ENCODE peak calls at places on chromosomes 16 and 17, in six cellular contexts. K, B, Y, D, X and A are unnamed samples. For H3K27me3 and H3K4me1, the result is how much of the 10 kb centered on the place peaks cover.

GRCh38 chr17:64216385-64217248 is 46.4 kb downstream of the TEX2 start:
- DNase-seq in K (no peak), B (peak), Y (no peak), D (no peak), X (peak), A (peak)

GRCh38 chr17:4357671-4358070 is 8.8 kb downstream of the UBE2G1 start:
- DNase-seq in K (no peak), B (no peak), Y (no peak), D (no peak), X (no peak), A (no peak)

GRCh38 chr17:39923836-39924690 is 3.3 kb downstream of the ORMDL3 start:
- DNase-seq in K (no peak), B (no peak), Y (no peak), D (no peak), X (no peak), A (no peak)

GRCh38 chr16:24734382-24734781 is 4.9 kb downstream of the TNRC6A start:
- DNase-seq in K (no peak), B (peak), Y (no peak), D (no peak), X (no peak), A (no peak)

GRCh38 chr17:520447-521167 is 168.0 kb upstream of the RPH3AL start:
- DNase-seq in K (no peak), B (no peak), Y (no peak), D (no peak), X (no peak), A (no peak)

GRCh38 chr16:84593825-84594724 is 23.8 kb downstream of the COTL1 start:
- DNase-seq in K (no peak), B (peak), Y (no peak), D (no peak), X (peak), A (peak)

GRCh38 chr17:82648761-82649474 is 674 bp upstream of the WDR45B start:
- DNase-seq in K (no peak), B (no peak), Y (no peak), D (peak), X (peak), A (peak)

GRCh38 chr17:7717756-7718350 is 309 bp downstream of the DNAH2 start:
- DNase-seq in K (no peak), B (peak), Y (no peak), D (peak), X (no peak), A (peak)

GRCh38 chr17:73757324-73757942 is 113.2 kb upstream of the SDK2 start:
- DNase-seq in K (no peak), B (no peak), Y (no peak), D (no peak), X (peak), A (no peak)

GRCh38 chr17:50507871-50508572 is at the start of gene MYCBPAP:
- DNase-seq in K (peak), B (peak), Y (no peak), D (peak), X (no peak), A (peak)

GRCh38 chr17:42924891-42925290 is 24.3 kb downstream of the G6PC1 start:
- DNase-seq in K (no peak), B (no peak), Y (no peak), D (no peak), X (no peak), A (no peak)

GRCh38 chr17:76884995-76885896 is 17.0 kb downstream of the MGAT5B start:
- DNase-seq in K (no peak), B (no peak), Y (no peak), D (no peak), X (no peak), A (no peak)

GRCh38 chr16:30112197-30113030 is 923 bp downstream of the GDPD3 start:
- DNase-seq in K (no peak), B (peak), Y (no peak), D (peak), X (peak), A (peak)

GRCh38 chr17:57090560-57091185 is 5.6 kb downstream of the AKAP1 start:
- DNase-seq in K (peak), B (no peak), Y (no peak), D (no peak), X (no peak), A (no peak)

GRCh38 chr17:45824901-45825492 is 19.7 kb upstream of the SPPL2C start:
- DNase-seq in K (no peak), B (no peak), Y (no peak), D (no peak), X (no peak), A (no peak)

GRCh38 chr17:56592487-56593072 is 919 bp upstream of the NOG start:
- DNase-seq in K (no peak), B (peak), Y (no peak), D (peak), X (peak), A (peak)

GRCh38 chr17:45040459-45040858 is 11.0 kb downstream of the DCAKD start:
- DNase-seq in K (no peak), B (no peak), Y (no peak), D (no peak), X (no peak), A (no peak)

GRCh38 chr16:75197522-75198134 is 9.3 kb downstream of the CTRB2 start:
- DNase-seq in K (peak), B (no peak), Y (no peak), D (no peak), X (no peak), A (peak)
- H3K4me3 ChIP-seq in K (no peak), B (no peak), Y (no peak), D (no peak), X (no peak), A (no peak)

GRCh38 chr17:34665803-34666763 is 86.7 kb downstream of the TMEM132E start:
- DNase-seq in K (peak), B (no peak), Y (no peak), D (no peak), X (no peak), A (no peak)

GRCh38 chr17:34669511-34669910 is 90.1 kb downstream of the TMEM132E start:
- DNase-seq in K (no peak), B (no peak), Y (no peak), D (no peak), X (no peak), A (no peak)

GRCh38 chr17:34667656-34668055 is 88.3 kb downstream of the TMEM132E start:
- DNase-seq in K (no peak), B (no peak), Y (no peak), D (no peak), X (no peak), A (no peak)

GRCh38 chr17:34670618-34671017 is 91.2 kb downstream of the TMEM132E start:
- DNase-seq in K (no peak), B (no peak), Y (peak), D (no peak), X (no peak), A (no peak)

GRCh38 chr17:34668206-34668605 is 88.8 kb downstream of the TMEM132E start:
- DNase-seq in K (no peak), B (no peak), Y (no peak), D (no peak), X (no peak), A (no peak)
- H3K27me3 ChIP-seq in K (half or more), B (under half), Y (under half), D (under half), X (under half), A (under half)

DNA sequence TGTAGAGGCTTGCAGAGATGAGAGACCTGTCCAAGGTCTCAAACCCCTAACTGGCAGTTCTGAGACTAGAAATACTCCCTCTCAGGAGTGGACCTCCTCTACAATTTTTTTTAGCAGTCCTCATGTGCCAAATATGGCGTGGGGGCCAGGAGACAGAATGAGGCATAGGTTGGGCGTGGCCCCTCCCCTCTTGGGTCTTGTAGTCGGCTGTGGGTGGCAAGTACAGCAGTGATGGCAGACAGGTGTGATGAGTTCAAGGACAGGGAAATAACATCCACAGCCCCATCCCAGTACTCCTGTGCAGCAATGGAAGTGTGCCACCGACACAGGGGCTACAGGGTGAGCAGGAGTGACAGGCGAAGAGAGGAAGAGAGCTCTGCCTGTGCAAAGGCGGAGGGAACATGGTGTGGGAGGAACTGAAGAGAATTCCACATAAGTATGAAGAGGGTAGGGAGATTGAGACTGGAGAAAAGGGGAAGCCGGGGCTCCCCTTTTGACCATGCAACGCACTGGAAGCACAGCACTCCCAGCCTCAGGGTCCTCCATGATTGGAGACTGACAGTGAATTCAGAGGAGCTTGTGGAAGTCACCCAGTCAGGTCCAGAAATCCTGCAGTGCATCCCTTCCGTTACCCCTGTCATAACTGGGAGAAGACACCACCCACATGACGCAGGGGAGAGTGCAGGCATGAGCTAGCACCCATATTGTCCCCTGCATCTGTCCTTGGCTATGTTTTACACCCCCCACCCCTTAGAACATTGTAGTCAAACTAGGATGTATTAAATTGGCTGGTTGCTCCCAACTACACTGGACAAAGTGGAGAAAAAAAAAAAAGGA is 14.8 kb upstream of the CETP start:
- DNase-seq in K (no peak), B (no peak), Y (no peak), D (no peak), X (no peak), A (peak)
- H3K4me1 ChIP-seq in K (under half), B (under half), Y (under half), D (under half), X (under half), A (half or more)

DNA sequence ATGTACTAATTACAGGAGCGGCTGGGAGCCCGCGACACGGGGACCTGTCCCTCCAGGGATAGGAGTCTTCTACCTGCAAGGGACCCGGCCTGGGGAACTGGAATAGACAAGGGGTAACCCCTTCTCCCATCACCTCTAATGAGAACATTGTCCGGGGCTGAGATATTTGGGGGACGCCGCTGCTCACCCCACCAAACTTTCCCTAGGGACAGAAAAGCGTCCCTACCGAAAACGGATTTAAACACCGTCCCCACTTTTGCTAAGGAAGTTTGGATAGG is 3.4 kb upstream of the SOX9 start:
- DNase-seq in K (no peak), B (no peak), Y (no peak), D (no peak), X (no peak), A (no peak)
- H3K4me3 ChIP-seq in K (peak), B (peak), Y (peak), D (peak), X (no peak), A (no peak)

GRCh38 chr16:998615-999014 is 17.0 kb downstream of the SOX8 start:
- DNase-seq in K (no peak), B (no peak), Y (no peak), D (no peak), X (no peak), A (no peak)
- H3K27me3 ChIP-seq in K (half or more), B (under half), Y (under half), D (under half), X (half or more), A (under half)

DNA sequence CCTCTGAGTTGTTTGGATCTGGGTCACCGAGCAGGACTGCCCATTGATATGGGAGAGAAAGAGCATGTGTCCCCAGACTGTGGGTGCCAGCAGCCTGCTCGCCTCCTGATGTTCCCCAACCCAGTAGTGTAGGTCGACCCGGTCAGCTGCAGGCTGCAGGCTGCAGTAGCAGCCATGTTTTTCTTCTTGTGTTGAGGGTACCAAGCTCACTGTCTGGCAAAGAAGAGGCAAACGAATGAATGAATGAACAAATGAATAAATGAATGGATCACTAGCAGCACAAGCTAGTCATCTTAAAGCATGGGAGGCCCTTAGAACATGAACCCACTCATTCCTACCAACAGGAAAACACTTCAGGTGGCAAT is 293.2 kb downstream of the SOX9 start:
- DNase-seq in K (no peak), B (no peak), Y (no peak), D (no peak), X (no peak), A (no peak)
- H3K4me1 ChIP-seq in K (under half), B (under half), Y (under half), D (under half), X (under half), A (under half)

GRCh38 chr16:10325783-10326543 is 59.9 kb upstream of the ATF7IP2 start:
- DNase-seq in K (no peak), B (no peak), Y (no peak), D (no peak), X (peak), A (no peak)
- H3K4me3 ChIP-seq in K (no peak), B (no peak), Y (no peak), D (no peak), X (no peak), A (no peak)

DNA sequence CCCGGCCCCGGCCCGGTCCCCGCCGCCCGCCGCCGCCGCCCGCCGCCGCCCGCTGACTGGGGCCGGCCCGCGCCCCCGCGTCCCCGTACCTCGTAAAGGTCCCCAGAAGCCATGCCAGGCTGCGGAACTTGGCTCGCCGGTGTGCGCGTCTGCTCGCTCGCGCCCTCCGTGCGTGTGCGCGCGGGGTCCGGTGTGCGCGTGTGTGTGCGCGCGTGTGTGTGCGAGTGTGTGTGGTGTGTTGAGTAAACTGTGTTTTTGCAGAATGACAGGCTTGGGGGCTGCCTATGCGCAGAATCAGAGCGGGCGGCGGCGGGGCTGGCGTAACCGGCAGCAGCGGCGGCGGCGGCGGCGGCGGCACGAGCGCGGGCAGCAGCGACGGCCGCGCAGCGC is 342 bp downstream of the CDYL2 start:
- DNase-seq in K (no peak), B (peak), Y (no peak), D (peak), X (no peak), A (peak)
- H3K27me3 ChIP-seq in K (under half), B (under half), Y (under half), D (half or more), X (under half), A (under half)

GRCh38 chr17:75676461-75676860 is 9.3 kb downstream of the SAP30BP start:
- DNase-seq in K (no peak), B (no peak), Y (no peak), D (no peak), X (no peak), A (no peak)

GRCh38 chr17:75681289-75681688 is 14.2 kb downstream of the SAP30BP start:
- DNase-seq in K (no peak), B (no peak), Y (no peak), D (no peak), X (no peak), A (no peak)

GRCh38 chr17:75683467-75684041 is 16.4 kb downstream of the SAP30BP start:
- DNase-seq in K (no peak), B (peak), Y (no peak), D (no peak), X (peak), A (no peak)

GRCh38 chr17:75680431-75680830 is 13.3 kb downstream of the SAP30BP start:
- DNase-seq in K (no peak), B (no peak), Y (no peak), D (no peak), X (no peak), A (no peak)

DNA sequence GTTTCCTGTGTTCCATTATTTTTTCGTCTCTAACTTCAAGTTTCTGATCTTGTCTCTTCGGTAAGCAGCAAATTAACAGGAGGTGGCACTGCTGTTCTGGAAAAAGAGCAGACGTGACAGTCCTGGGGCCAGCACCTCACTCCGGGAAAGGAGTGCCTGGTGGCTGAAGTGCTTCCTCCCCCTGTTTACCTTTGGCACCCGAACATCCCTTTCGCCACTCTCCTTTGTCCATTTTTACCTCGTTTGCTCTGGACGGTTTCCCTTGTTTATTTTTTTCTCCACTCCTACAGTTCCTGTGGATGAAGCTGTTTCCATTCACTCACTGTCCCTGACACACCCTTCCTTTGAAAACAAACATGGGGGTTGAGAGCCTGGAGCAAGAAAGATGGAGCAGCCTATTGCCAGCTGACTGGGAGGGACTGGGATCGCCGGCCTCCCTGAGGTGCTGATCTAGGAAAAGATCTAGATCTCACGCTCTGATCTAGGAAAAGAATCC is 12.6 kb downstream of the SAP30BP start:
- DNase-seq in K (no peak), B (no peak), Y (no peak), D (no peak), X (no peak), A (no peak)
- H3K4me1 ChIP-seq in K (half or more), B (under half), Y (under half), D (under half), X (under half), A (under half)

DNA sequence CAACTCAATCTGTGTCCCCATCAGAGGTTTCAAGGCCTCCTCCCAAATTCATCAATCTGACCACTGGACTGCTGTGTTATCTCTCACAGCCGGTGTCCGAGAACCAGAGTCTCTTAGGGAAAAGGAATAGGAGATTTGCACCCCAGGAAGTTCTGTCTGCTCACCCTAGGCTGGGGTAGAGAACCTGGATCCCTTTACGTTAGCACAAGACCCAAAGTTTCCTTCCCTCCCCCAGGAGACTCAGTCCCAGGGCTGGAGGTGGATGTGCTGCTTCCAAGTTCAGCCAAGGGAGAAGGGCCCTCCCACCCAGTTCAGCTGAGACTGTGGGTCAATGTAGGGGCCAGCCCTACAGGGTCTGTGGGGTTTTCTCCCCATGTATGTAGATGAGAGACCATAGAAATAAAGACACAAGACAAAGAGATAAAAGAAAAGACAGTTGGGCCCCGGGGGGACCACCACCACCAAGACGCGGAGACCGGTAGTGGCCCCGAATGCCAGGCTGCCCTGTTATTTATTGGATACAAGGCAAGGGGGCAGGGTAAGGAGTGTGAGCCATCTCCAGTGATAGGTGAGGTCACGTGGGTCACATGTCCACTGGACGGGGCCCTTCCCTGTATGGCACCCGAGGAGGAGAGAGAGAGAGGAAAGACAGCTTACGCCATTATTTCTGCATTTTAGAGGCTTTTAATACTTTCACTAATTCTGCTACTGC is 22.7 kb upstream of the OR1F1 start:
- DNase-seq in K (no peak), B (no peak), Y (no peak), D (no peak), X (no peak), A (no peak)
- H3K4me3 ChIP-seq in K (peak), B (no peak), Y (peak), D (no peak), X (no peak), A (no peak)